ENCODE peak calls at places on chromosomes 3 and 15, in nine cellular contexts. T is AG09319; R is mucosa of descending colon; X is activated CD8-positive, alpha-beta T cell treated with anti-CD3 and anti-CD28 coated beads for 36 hours; E is CD4-positive, alpha-beta T cell; I is cardiac fibroblast; F is A549; Q is HCT116; J is ovary. S is an unnamed sample.

GRCh38 chr3:66994588-66994987 is 3.5 kb upstream of the KBTBD8 start:
- DNase-seq in F (no peak), E (no peak), X (no peak), T (no peak), R (no peak), J (no peak), Q (no peak), I (no peak), S (no peak)

GRCh38 chr15:30956216-30956803 is 35.1 kb downstream of the MTMR10 start:
- DNase-seq in Q (no peak), X (no peak), I (no peak), E (no peak), R (no peak), F (no peak), T (no peak), J (no peak), S (no peak)

GRCh38 chr15:33243869-33244268 is 49.4 kb upstream of the FMN1 start:
- DNase-seq in I (peak; percentile 65), X (no peak), E (no peak), T (no peak), J (no peak), R (no peak), Q (no peak), F (peak; percentile 92), S (no peak)

GRCh38 chr3:127019449-127019848 is 36.5 kb downstream of the PLXNA1 start:
- DNase-seq in Q (no peak), F (no peak), J (no peak), X (no peak), E (no peak), I (peak; percentile 51), T (no peak), R (no peak), S (no peak)

GRCh38 chr3:127110982-127111693 is 81.8 kb upstream of the PRR23E start:
- DNase-seq in I (no peak), F (no peak), T (no peak), Q (no peak), X (no peak), J (no peak), E (no peak), R (no peak), S (no peak)

GRCh38 chr3:152058906-152059305 is 185.5 kb downstream of the SUCNR1 start:
- DNase-seq in F (no peak), T (no peak), Q (no peak), J (no peak), E (no peak), I (peak; percentile 46), X (no peak), R (no peak), S (no peak)

GRCh38 chr3:197417451-197417850 is 119.0 kb upstream of the DLG1 start:
- DNase-seq in Q (no peak), I (peak; percentile 55), F (no peak), X (no peak), R (no peak), J (no peak), E (no peak), T (no peak), S (no peak)

GRCh38 chr3:107810195-107811071 is 280.4 kb downstream of the CD47 start:
- DNase-seq in T (no peak), Q (no peak), E (no peak), I (no peak), R (no peak), J (no peak), F (no peak), X (no peak), S (no peak)

GRCh38 chr3:188137062-188137461 is 16.9 kb upstream of the LPP start:
- DNase-seq in R (no peak), Q (no peak), F (no peak), J (no peak), I (no peak), T (no peak), E (no peak), X (no peak), S (no peak)

GRCh38 chr3:143525408-143525807 is 322.9 kb downstream of the SLC9A9 start:
- DNase-seq in R (no peak), J (no peak), I (peak; percentile 97), X (no peak), Q (no peak), T (no peak), E (no peak), F (no peak), S (no peak)

GRCh38 chr15:71753346-71753745 is 57.0 kb upstream of the NR2E3 start:
- DNase-seq in F (no peak), X (no peak), Q (no peak), R (no peak), E (no peak), J (no peak), T (no peak), I (peak; percentile 48), S (no peak)

GRCh38 chr15:71754660-71755059 is 55.7 kb upstream of the NR2E3 start:
- DNase-seq in J (no peak), I (no peak), Q (no peak), X (no peak), F (no peak), T (no peak), E (no peak), R (no peak), S (no peak)

GRCh38 chr15:71755092-71755491 is 55.3 kb upstream of the NR2E3 start:
- DNase-seq in R (no peak), I (no peak), E (no peak), Q (no peak), J (no peak), T (no peak), F (no peak), X (no peak), S (no peak)

GRCh38 chr15:71752085-71752484 is 58.3 kb upstream of the NR2E3 start:
- DNase-seq in F (no peak), J (no peak), Q (no peak), X (no peak), T (no peak), E (no peak), R (no peak), I (no peak), S (no peak)

GRCh38 chr15:71752604-71753289 is 57.6 kb upstream of the NR2E3 start:
- DNase-seq in T (peak; percentile 68), Q (peak; percentile 65), J (no peak), I (peak; percentile 99), F (peak; percentile 93), X (peak; percentile 48), E (no peak), R (peak; percentile 65), S (peak; percentile 84)
- TF ChIP-seq CTCF in T (peak; percentile 51), Q (peak; percentile 81), J (no peak), I (peak; percentile 62), F (peak; percentile 91), X (peak; percentile 7), E (no peak), R (no peak), S (peak; percentile 51)

GRCh38 chr3:25897019-25897418 is 107.1 kb downstream of the OXSM start:
- DNase-seq in Q (peak; percentile 51), E (no peak), R (no peak), F (peak; percentile 21), I (peak; percentile 27), X (peak; percentile 23), T (no peak), J (no peak), S (peak; percentile 20)
- TF ChIP-seq CTCF in Q (peak; percentile 85), E (no peak), R (no peak), F (peak; percentile 49), I (peak; percentile 42), X (peak; percentile 13), T (no peak), J (no peak), S (no peak)

DNA sequence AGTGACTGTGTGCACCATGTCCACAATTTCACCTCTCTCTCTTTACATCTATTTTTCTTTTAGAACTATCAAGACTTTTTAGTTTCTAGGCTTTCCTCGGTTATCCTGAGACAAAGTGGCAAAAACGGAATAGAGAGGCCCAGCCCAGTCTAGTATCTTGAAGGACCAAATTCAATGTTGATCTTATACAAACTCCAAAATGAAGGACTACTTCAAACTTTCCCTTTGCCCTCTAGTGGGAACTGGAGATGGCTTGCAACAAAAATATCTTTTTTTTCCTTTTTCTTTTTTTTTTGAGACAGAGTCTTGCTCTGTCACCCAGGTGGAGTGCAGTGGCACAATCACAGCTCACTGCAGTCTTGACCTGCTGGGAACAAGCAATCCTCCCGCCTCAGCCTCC is 338.5 kb upstream of the UMPS start:
- DNase-seq in J (no peak), I (no peak), X (no peak), E (no peak), F (no peak), T (no peak), R (no peak), Q (no peak), S (no peak)
- TF ChIP-seq CTCF in J (no peak), I (no peak), X (no peak), E (no peak), F (no peak), T (no peak), R (no peak), Q (peak; percentile 30), S (no peak)

DNA sequence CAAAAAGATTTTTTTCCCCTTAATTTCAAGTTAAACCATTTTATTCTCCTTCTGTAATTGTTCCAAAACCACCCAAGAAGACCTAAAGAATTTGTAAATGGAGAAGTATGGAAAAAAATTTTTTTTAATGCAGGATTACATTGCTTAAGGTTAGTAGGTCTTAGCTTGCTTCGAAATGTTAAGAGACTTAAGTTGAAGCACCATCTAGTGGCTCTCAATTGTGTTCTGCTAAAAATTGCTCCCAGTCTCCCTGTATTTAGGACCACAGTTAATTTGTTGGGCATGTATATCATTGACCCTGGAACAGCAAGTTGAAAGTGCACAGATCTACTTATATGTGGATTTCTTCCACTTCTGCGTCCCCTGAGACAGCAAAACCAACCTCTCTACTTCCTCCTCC is 32.4 kb downstream of the CD200R1L start:
- DNase-seq in J (no peak), F (peak; percentile 33), I (peak; percentile 92), T (peak; percentile 59), E (no peak), X (no peak), R (no peak), Q (peak; percentile 21), S (no peak)
- TF ChIP-seq CTCF in J (peak; percentile 29), F (peak; percentile 83), I (peak; percentile 52), T (peak; percentile 70), E (peak; percentile 54), X (no peak), R (no peak), Q (peak; percentile 41), S (peak; percentile 30)

S was measured in transverse colon.